ENCODE peak calls at places on chromosomes 1 and 21, in seven cellular contexts. T is BJ, X is fibroblast of pulmonary artery, U is AG09309, L is fibroblast of mammary gland, G is neural progenitor cell, R is heart right ventricle. O is an unnamed sample.

GRCh38 chr1:116066868-116067563 is 44.2 kb upstream of the MAB21L3 start:
- DNase-seq in T (peak; percentile 84), U (peak; percentile 82), G (no peak), X (peak; percentile 64), R (no peak), L (peak; percentile 87), O (no peak)

GRCh38 chr1:110677526-110677925 is 2.8 kb upstream of the KCNA3 start:
- DNase-seq in G (no peak), U (no peak), R (no peak), T (no peak), L (no peak), X (no peak), O (no peak)

GRCh38 chr21:45989355-45990048 is 7.9 kb downstream of the COL6A1 start:
- DNase-seq in L (no peak), U (no peak), X (no peak), G (no peak), T (no peak), R (peak; percentile 3), O (no peak)

GRCh38 chr1:229030642-229031390 is 240.1 kb upstream of the RAB4A start:
- DNase-seq in R (no peak), X (no peak), G (no peak), L (no peak), T (no peak), U (no peak), O (no peak)

GRCh38 chr1:26993237-26994019 is at the start of gene TRNP1:
- DNase-seq in G (peak; percentile 91), U (no peak), X (peak; percentile 78), L (peak; percentile 81), T (no peak), R (peak; percentile 59), O (no peak)

GRCh38 chr1:168476588-168477379 is 67.0 kb downstream of the XCL2 start:
- DNase-seq in L (no peak), X (peak; percentile 65), G (no peak), U (no peak), R (no peak), T (no peak), O (no peak)

GRCh38 chr21:45887121-45887611 is 94.4 kb upstream of the COL6A1 start:
- DNase-seq in X (peak; percentile 28), G (no peak), R (peak; percentile 25), T (no peak), U (no peak), L (no peak), O (no peak)

GRCh38 chr1:245956225-245956624 is 550.9 kb downstream of the SMYD3 start:
- DNase-seq in L (no peak), R (no peak), X (no peak), G (no peak), T (no peak), U (no peak), O (no peak)

GRCh38 chr1:7549277-7549676 is 221.8 kb upstream of the VAMP3 start:
- DNase-seq in X (peak; percentile 63), L (peak; percentile 73), R (no peak), T (peak; percentile 26), U (peak; percentile 71), G (no peak), O (no peak)

GRCh38 chr1:159790237-159790917 is 9.6 kb downstream of the DUSP23 start:
- DNase-seq in G (peak; percentile 63), X (peak; percentile 50), R (no peak), U (no peak), T (no peak), L (peak; percentile 49), O (no peak)

GRCh38 chr21:43861716-43862115 is 3.3 kb upstream of the AGPAT3 start:
- DNase-seq in T (no peak), G (no peak), L (no peak), U (no peak), R (no peak), X (no peak), O (no peak)

GRCh38 chr21:33027401-33028185 is 1.9 kb downstream of the OLIG2 start:
- DNase-seq in G (peak; percentile 62), U (no peak), R (no peak), T (no peak), X (no peak), L (no peak), O (no peak)

GRCh38 chr1:156394835-156395461 is 25.9 kb downstream of the RHBG start:
- DNase-seq in U (no peak), G (no peak), T (no peak), X (no peak), R (no peak), L (no peak), O (no peak)

GRCh38 chr1:221620437-221621384 is 121.2 kb downstream of the DUSP10 start:
- DNase-seq in T (no peak), X (peak; percentile 20), L (peak; percentile 66), R (no peak), G (no peak), U (no peak), O (peak; percentile 50)

GRCh38 chr21:46264690-46265144 is 20.7 kb downstream of the MCM3AP start:
- DNase-seq in R (no peak), T (no peak), U (no peak), L (no peak), G (no peak), X (no peak), O (no peak)

GRCh38 chr1:151964510-151964909 is 29.1 kb downstream of the S100A10 start:
- DNase-seq in R (no peak), G (no peak), X (no peak), T (no peak), U (no peak), L (no peak), O (no peak)

GRCh38 chr1:185441608-185442007 is 124.6 kb upstream of the IVNS1ABP start:
- DNase-seq in X (peak; percentile 54), U (peak; percentile 42), R (no peak), L (peak; percentile 63), T (peak; percentile 66), G (no peak), O (no peak)

GRCh38 chr1:170533331-170533730 is 1.4 kb downstream of the GORAB start:
- DNase-seq in T (no peak), R (no peak), G (no peak), U (peak; percentile 84), X (peak; percentile 59), L (peak; percentile 77), O (no peak)

DNA sequence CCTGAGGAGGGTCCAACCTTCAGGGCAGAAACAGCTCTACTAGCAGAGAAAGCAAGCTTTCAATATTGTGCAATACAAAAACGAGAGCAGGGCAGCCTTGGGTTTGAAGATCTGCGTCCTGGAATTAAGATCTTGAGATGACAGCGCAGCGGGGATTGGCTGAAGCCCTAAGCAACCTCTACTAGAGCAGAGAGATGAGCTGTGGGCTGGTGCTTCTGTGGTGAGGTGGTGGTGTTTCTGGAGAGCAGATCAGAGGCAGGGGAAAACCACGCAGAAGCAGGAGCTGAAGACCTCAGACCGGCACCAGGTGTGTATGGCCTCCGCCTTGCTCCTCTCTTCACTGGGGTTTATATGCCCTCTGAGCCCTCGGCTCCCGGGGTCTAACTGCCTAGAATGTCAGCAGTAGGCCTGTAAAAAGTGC is 12.5 kb downstream of the TRAF3IP3 start:
- DNase-seq in G (no peak), R (no peak), L (no peak), X (no peak), U (no peak), T (no peak), O (no peak)
- H3K4me3 ChIP-seq in G (no peak overlapping the region), R (no peak overlapping the region), L (no peak overlapping the region), X (no peak overlapping the region), U (no peak overlapping the region), T (no peak overlapping the region), O (no peak overlapping the region)

DNA sequence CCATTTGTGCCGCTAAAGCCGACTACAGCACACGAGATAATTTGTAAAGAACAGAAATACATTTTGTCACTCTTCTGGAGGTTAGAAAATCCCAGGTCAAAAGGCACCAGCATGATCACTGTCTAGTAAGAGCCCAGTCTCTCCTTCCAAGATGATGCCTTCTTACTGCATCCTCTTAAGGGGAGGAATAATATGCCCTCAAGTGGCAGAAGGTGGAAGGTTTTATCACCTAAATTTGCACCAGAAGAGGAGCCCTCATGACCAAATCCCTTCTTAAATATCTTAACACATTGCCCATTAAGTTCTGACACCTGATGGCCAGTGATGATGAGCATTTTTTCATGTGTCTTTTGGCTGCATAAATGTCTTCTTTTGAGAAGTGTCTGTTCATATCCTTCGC is 326.7 kb upstream of the RGS18 start:
- DNase-seq in T (no peak), L (no peak), R (no peak), X (peak; percentile 20), G (peak; percentile 41), U (no peak), O (peak; percentile 11)
- TF ChIP-seq CTCF in T (no peak), L (no peak), R (no peak), X (no peak), G (peak; percentile 48), U (no peak), O (peak; percentile 54)

GRCh38 chr1:212754193-212754592 is 37.4 kb downstream of the NSL1 start:
- DNase-seq in R (no peak), X (no peak), L (no peak), G (no peak), T (no peak), U (no peak), O (no peak)

GRCh38 chr1:212754715-212755114 is 36.9 kb downstream of the NSL1 start:
- DNase-seq in X (peak; percentile 3), R (peak; percentile 12), G (no peak), L (no peak), T (no peak), U (no peak), O (no peak)

GRCh38 chr1:212753766-212754165 is 37.8 kb downstream of the NSL1 start:
- DNase-seq in T (no peak), X (no peak), G (no peak), U (no peak), R (no peak), L (no peak), O (no peak)

GRCh38 chr1:212752256-212752933 is 39.2 kb downstream of the NSL1 start:
- DNase-seq in R (no peak), L (peak; percentile 64), U (peak; percentile 11), G (no peak), T (no peak), X (peak; percentile 44), O (no peak)

DNA sequence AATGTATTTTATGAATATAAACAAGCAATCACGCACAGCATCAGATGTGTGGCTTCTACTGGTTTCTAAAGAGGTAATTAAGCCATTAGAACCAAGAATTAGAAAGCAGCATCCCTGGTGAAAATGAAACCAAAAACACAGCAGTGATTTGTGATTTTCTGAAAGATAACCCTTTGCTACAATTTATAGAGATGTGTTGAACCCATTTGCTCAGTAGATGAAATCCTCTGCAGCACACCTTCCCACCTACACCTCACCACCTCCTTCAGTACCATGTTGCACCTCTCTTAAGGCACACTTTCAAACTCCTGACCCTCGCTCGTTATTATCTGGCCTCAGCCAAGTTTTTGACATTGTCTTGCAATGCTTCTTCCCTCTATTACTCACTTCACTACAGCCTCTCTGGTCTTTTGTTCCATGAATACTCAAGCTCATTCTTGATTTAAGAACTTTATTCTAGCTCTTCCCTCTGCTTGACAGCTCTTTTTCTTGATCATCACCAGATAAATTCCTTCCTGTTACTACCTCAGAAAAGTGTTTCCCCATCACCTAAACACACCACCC is 38.6 kb downstream of the NSL1 start:
- DNase-seq in U (no peak), T (no peak), G (no peak), L (peak; percentile 39), R (no peak), X (peak; percentile 11), O (no peak)
- H3K4me3 ChIP-seq in U (peak overlapping the region; percentile 38), T (peak overlapping the region; percentile 25), G (no peak overlapping the region), L (peak overlapping the region; percentile 39), R (peak overlapping the region; percentile 2), X (peak overlapping the region; percentile 15), O (no peak overlapping the region)

DNA sequence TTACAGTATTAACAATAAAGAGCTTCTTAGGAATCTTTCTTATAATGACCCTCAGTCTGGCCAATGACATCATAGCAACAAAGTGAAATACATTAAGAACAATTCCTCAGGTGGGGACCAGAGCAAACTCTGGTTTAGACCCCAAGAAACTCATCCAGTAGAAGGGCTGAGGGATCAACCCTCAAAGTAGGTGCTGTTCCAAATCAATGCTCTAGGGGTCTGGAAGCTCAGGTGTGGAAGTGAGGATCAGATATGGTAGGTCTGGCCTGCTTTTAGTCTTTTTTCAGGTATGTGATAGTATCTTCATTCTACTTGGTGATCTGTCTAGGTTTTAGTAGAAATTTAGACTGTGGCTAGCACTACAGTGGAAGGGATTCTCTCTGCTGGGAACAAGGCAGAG is 291.7 kb downstream of the PDE4B start:
- DNase-seq in T (no peak), U (no peak), G (no peak), L (no peak), R (no peak), X (no peak), O (no peak)
- TF ChIP-seq CTCF in T (no peak), U (no peak), G (peak; percentile 19), L (no peak), R (no peak), X (no peak), O (no peak)